ENCODE peak calls at places on chromosomes 7 and 10, in six cellular contexts. D, T, V, U, L and M are unnamed samples.

GRCh38 chr10:60728056-60728455 is 50.2 kb upstream of the CDK1 start:
- DNase-seq in D (no peak), T (no peak), V (no peak), U (no peak), L (no peak), M (no peak)

GRCh38 chr10:76202777-76203176 is 771.4 kb downstream of the LRMDA start:
- DNase-seq in D (no peak), T (no peak), V (no peak), U (no peak), L (no peak), M (no peak)

GRCh38 chr7:137873524-137873923 is 26.8 kb upstream of the DGKI start:
- DNase-seq in D (no peak), T (no peak), V (no peak), U (no peak), L (no peak), M (no peak)

GRCh38 chr7:5477723-5478531 is 54.3 kb upstream of the TNRC18 start:
- DNase-seq in D (no peak), T (no peak), V (peak; percentile 78), U (no peak), L (no peak), M (no peak)

GRCh38 chr7:156496491-156497264 is 143.9 kb upstream of the RNF32 start:
- DNase-seq in D (no peak), T (no peak), V (no peak), U (no peak), L (no peak), M (no peak)

GRCh38 chr7:6558837-6559236 is 7.6 kb upstream of the GRID2IP start:
- DNase-seq in D (no peak), T (no peak), V (no peak), U (no peak), L (peak; percentile 78), M (no peak)

GRCh38 chr7:101743241-101743994 is 74.0 kb upstream of the CUX1 start:
- DNase-seq in D (peak; percentile 63), T (no peak), V (peak; percentile 58), U (peak; percentile 59), L (peak; percentile 65), M (no peak)

GRCh38 chr10:91627344-91628102 is 5.3 kb downstream of the PPP1R3C start:
- DNase-seq in D (no peak), T (no peak), V (no peak), U (no peak), L (no peak), M (no peak)

GRCh38 chr7:37382546-37383088 is 66.0 kb downstream of the ELMO1 start:
- DNase-seq in D (no peak), T (no peak), V (no peak), U (no peak), L (no peak), M (no peak)

GRCh38 chr10:58666024-58666423 is 153.4 kb downstream of the BICC1 start:
- DNase-seq in D (no peak), T (no peak), V (no peak), U (peak; percentile 27), L (no peak), M (no peak)

GRCh38 chr7:151900591-151901312 is 23.8 kb upstream of the PRKAG2 start:
- DNase-seq in D (no peak), T (no peak), V (no peak), U (no peak), L (no peak), M (no peak)

GRCh38 chr7:105267244-105267643 is 121.5 kb downstream of the SRPK2 start:
- DNase-seq in D (no peak), T (no peak), V (no peak), U (no peak), L (no peak), M (no peak)

GRCh38 chr7:105268056-105268455 is 120.7 kb downstream of the SRPK2 start:
- DNase-seq in D (no peak), T (no peak), V (no peak), U (no peak), L (peak; percentile 32), M (no peak)

GRCh38 chr7:105270117-105270516 is 118.6 kb downstream of the SRPK2 start:
- DNase-seq in D (no peak), T (no peak), V (no peak), U (no peak), L (no peak), M (no peak)

GRCh38 chr7:105269397-105269796 is 119.3 kb downstream of the SRPK2 start:
- DNase-seq in D (no peak), T (no peak), V (no peak), U (no peak), L (no peak), M (no peak)

DNA sequence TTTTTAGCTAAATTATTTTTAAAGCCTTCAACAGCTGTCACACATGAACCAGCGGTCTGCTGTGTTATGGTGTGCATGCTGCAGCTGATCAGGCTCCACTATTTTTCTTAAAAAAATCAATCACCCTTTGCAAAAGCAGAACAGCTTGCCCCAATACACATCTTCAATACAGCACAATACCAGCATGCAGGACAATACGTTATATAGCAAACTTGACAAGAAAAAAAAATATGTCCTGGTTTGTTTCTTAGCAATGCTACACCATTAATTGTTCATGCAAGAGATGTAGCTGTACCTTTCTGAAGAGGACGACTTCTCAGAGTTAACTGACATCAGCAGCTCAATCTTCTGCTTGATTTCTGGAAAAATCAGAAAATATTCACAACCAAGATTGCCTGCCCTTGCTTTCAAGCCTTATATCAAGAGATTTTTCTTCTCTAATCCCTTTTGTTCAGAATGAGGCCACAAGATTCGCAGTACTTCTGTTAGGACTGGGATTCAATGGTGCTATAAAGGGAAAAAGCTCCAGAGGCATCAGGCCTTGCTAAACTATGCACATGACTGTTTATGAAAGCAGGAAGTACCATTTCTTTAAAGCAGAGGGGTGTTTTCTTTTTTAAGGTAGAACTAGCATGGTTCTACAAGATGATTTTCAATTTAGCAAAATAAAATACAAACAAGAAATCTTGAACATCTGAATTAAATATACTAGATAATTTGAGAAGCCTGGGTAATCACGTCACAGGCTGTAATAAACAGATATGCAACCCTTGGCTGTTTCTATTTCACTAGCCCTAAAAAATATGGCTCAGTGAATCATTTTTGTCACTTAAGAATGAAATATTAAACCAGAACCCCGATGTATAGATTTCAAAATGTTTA is 120.0 kb downstream of the SRPK2 start:
- DNase-seq in D (no peak), T (no peak), V (no peak), U (no peak), L (peak; percentile 40), M (no peak)
- TF ChIP-seq POLR2A in D (no peak), T (peak; percentile 39), V (peak; percentile 47), U (peak; percentile 54), L (no peak), M (no peak)

DNA sequence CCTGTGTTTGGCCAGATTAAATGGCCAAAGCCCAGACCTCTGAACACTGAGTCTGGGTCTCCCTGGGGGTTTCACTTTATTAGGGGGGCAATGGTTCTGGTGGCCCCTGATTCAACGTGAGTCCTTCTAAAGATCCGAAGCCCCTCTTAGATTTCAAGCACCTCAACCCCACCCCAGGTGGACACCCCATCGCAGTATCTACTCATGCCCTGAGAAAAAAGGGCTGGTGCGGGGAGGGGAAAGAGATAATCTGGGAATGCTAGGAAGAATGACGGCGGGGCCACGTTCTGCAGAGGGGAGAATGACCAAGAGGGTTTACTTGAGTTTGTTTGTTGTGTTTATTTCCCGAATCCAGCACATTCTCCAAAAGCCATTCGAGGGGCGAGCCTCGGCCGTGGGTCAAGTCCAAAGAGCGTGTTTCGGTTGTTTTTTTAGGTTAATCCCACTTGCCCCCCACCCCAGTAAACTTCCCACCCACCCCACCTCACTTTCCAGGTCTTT is 832 bp downstream of the PDLIM1 start:
- DNase-seq in D (no peak), T (no peak), V (no peak), U (no peak), L (no peak), M (no peak)
- TF ChIP-seq POLR2A in D (no peak), T (no peak), V (no peak), U (no peak), L (no peak), M (no peak)

DNA sequence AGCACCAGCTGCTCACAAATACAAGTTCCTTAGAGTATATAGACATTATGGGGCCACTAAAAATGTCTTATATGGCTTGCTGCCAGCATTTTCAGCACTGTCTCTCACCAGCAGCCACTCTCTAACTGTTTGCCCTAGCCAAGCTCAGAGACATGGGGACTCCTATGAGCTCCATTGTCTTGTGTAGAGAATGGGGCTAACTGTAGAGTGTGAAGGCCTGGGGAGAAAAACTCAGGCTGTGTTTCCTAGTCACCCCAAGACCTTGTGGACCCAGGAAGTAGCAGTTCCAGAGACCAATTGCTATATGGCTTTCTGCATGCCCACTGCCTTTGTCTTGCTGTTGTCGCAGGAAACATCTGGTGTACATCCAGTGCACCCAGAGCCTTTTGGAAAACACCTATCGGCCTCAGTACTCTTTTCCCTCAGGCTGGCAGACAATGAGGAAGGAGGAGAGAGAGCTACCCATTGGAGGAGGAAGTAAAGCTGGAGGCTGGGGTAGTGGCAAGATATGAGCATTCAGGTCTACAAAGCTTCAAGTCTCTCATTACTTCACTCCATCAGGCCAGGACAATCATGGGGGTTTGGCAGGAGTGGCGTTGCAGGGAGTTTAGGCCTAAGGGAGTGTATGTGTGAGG is 28.4 kb downstream of the ENTPD1 start:
- DNase-seq in D (no peak), T (no peak), V (no peak), U (no peak), L (no peak), M (no peak)
- TF ChIP-seq POLR2A in D (no peak), T (no peak), V (no peak), U (no peak), L (no peak), M (no peak)

GRCh38 chr10:86389441-86390193 is 23.0 kb upstream of the GRID1 start:
- DNase-seq in D (peak; percentile 74), T (no peak), V (no peak), U (peak; percentile 77), L (peak; percentile 42), M (no peak)
- TF ChIP-seq POLR2A in D (no peak), T (no peak), V (no peak), U (no peak), L (no peak), M (no peak)

DNA sequence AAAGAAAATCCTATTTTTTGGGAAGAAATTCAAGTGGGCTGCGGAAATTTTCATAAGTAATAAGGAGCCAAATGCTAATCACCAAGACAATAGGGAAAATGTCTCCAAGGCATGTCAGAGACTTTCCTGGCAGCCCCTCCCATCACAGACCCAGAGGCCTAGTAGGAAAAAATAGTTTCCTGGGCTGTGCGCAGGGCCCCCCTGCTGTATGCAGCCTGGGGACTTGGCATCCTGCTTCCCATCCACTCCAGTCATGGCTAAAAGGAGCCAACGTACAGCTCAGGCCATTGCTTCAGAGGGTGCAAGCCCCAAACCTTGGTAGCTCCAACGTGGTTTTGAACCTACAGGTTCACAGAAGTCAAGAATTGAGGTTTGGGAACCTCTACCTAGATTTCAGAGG is 12.8 kb upstream of the POT1 start:
- DNase-seq in D (no peak), T (no peak), V (no peak), U (no peak), L (no peak), M (no peak)
- TF ChIP-seq POLR2A in D (no peak), T (no peak), V (no peak), U (no peak), L (no peak), M (no peak)